ENCODE peak calls at places on chromosomes 16 and 17, in seven cellular contexts. W is psoas muscle, N is activated gamma-delta T cell treated with Interleukin-2 at 50 U/mL for 16 hours, M is Calu3, F is cardiac septum, G is NB4, X is DMS 273 treated with DMSO at 0.1 percent for 48 hours. O is an unnamed sample.

GRCh38 chr16:2962334-2963073 is 1.6 kb upstream of the KREMEN2 start:
- DNase-seq in X (no peak), N (no peak), M (no peak), F (no peak), W (no peak), G (no peak), O (no peak)

GRCh38 chr16:83967838-83968482 is at the start of gene NECAB2:
- DNase-seq in W (peak), F (peak), X (no peak), G (peak), N (no peak), M (peak), O (no peak)

GRCh38 chr17:74777884-74778490 is 1.8 kb upstream of the NAT9 start:
- DNase-seq in N (no peak), M (no peak), W (no peak), G (peak), F (no peak), X (no peak), O (no peak)

GRCh38 chr17:50583636-50584035 is 23.1 kb downstream of the CACNA1G start:
- DNase-seq in F (no peak), G (no peak), N (no peak), X (no peak), M (no peak), W (no peak), O (no peak)

GRCh38 chr17:19650826-19651225 is 2.3 kb downstream of the ALDH3A2 start:
- DNase-seq in W (no peak), M (no peak), N (no peak), F (no peak), G (no peak), X (no peak), O (no peak)

GRCh38 chr16:72877374-72878028 is 170.4 kb downstream of the ZFHX3 start:
- DNase-seq in M (peak), W (no peak), G (peak), N (no peak), X (no peak), F (no peak), O (no peak)

GRCh38 chr17:2450016-2450650 is 49.3 kb upstream of the MNT start:
- DNase-seq in G (no peak), X (no peak), F (no peak), W (no peak), N (no peak), M (no peak), O (no peak)

GRCh38 chr17:7380855-7381683 is at the start of gene TNK1:
- DNase-seq in N (no peak), G (no peak), F (peak), X (no peak), W (peak), M (peak), O (no peak)

GRCh38 chr16:11957591-11958395 is 7.2 kb upstream of the TNFRSF17 start:
- DNase-seq in F (no peak), X (no peak), N (no peak), W (no peak), M (no peak), G (no peak), O (no peak)

GRCh38 chr16:739560-740458 is 988 bp downstream of the CIAO3 start:
- DNase-seq in X (no peak), G (no peak), N (no peak), M (no peak), F (no peak), W (no peak), O (no peak)

GRCh38 chr16:55478827-55479559 is at the start of gene MMP2:
- DNase-seq in W (peak), G (peak), M (no peak), N (no peak), F (no peak), X (peak), O (no peak)

GRCh38 chr17:41919165-41919817 is 540 bp upstream of the ACLY start:
- DNase-seq in N (no peak), X (no peak), W (no peak), M (peak), F (no peak), G (no peak), O (no peak)

GRCh38 chr16:30660424-30661251 is 2.4 kb downstream of the FBRS start:
- DNase-seq in X (no peak), W (no peak), M (no peak), N (peak), F (no peak), G (peak), O (no peak)

O was measured in AG04450.